ENCODE peak calls at places on chromosome 13, in five cellular contexts. J is GM23248, G is GM23338, U is GM12878, M is endothelial cell of umbilical vein. S is an unnamed sample.
A peak's percentile ranks its signal among the peaks of the same experiment; 100 is the strongest.

GRCh38 chr13:32001392-32001768 is 30.2 kb upstream of the FRY start:
- DNase-seq in J (peak; percentile 71), G (peak; percentile 74), U (no peak), M (peak; percentile 46), S (peak; percentile 41)

GRCh38 chr13:31629085-31629785 is 110.1 kb upstream of the RXFP2 start:
- DNase-seq in J (peak; percentile 86), G (no peak), U (no peak), M (peak; percentile 33), S (no peak)

GRCh38 chr13:32538234-32538620 is 368 bp downstream of the N4BP2L2 start:
- DNase-seq in J (peak; percentile 76), G (no peak), U (no peak), M (no peak), S (peak; percentile 70)

GRCh38 chr13:105773241-105773640 is 762.2 kb downstream of the EFNB2 start:
- DNase-seq in J (no peak), G (no peak), U (no peak), M (no peak), S (no peak)

GRCh38 chr13:99908129-99908805 is 63.3 kb downstream of the ZIC5 start:
- DNase-seq in J (no peak), G (no peak), U (no peak), M (no peak), S (no peak)

GRCh38 chr13:36026556-36026955 is 104.6 kb downstream of the DCLK1 start:
- DNase-seq in J (peak; percentile 13), G (no peak), U (no peak), M (no peak), S (no peak)

GRCh38 chr13:107205318-107206112 is 637.6 kb upstream of the ARGLU1 start:
- DNase-seq in J (peak; percentile 73), G (peak; percentile 75), U (no peak), M (peak; percentile 71), S (peak; percentile 57)

GRCh38 chr13:30442854-30443379 is 20.6 kb downstream of the UBE2L5 start:
- DNase-seq in J (no peak), G (no peak), U (peak; percentile 78), M (no peak), S (no peak)

GRCh38 chr13:82636119-82636518 is 1246.2 kb downstream of the SLITRK1 start:
- DNase-seq in J (peak; percentile 38), G (no peak), U (no peak), M (no peak), S (no peak)

GRCh38 chr13:110726726-110727125 is 13.2 kb downstream of the ING1 start:
- DNase-seq in J (no peak), G (no peak), U (no peak), M (no peak), S (no peak)

GRCh38 chr13:36998624-36999041 is 507 bp downstream of the ALG5 start:
- DNase-seq in J (peak; percentile 48), G (peak; percentile 47), U (no peak), M (no peak), S (peak; percentile 7)

GRCh38 chr13:75426421-75426820 is 55.5 kb downstream of the TBC1D4 start:
- DNase-seq in J (no peak), G (no peak), U (no peak), M (no peak), S (no peak)

GRCh38 chr13:89380101-89380500 is 1708.9 kb downstream of the SLITRK5 start:
- DNase-seq in J (no peak), G (no peak), U (no peak), M (no peak), S (peak; percentile 47)

GRCh38 chr13:30376426-30377311 is 45.6 kb upstream of the UBE2L5 start:
- DNase-seq in J (no peak), G (peak; percentile 47), U (peak; percentile 49), M (no peak), S (peak; percentile 76)

GRCh38 chr13:106176103-106176502 is 359.4 kb downstream of the EFNB2 start:
- DNase-seq in J (peak; percentile 68), G (no peak), U (no peak), M (no peak), S (no peak)

GRCh38 chr13:30654430-30654829 is 36.7 kb downstream of the USPL1 start:
- DNase-seq in J (no peak), G (no peak), U (no peak), M (no peak), S (peak; percentile 58)

GRCh38 chr13:38417727-38418126 is 68.1 kb downstream of the UFM1 start:
- DNase-seq in J (peak; percentile 49), G (peak; percentile 60), U (no peak), M (no peak), S (peak; percentile 38)

GRCh38 chr13:110913322-110913721 is 1.5 kb downstream of the ANKRD10 start:
- DNase-seq in J (peak; percentile 42), G (no peak), U (no peak), M (no peak), S (peak; percentile 74)

GRCh38 chr13:33017410-33017929 is 1.2 kb downstream of the KL start:
- DNase-seq in J (peak; percentile 38), G (peak; percentile 66), U (peak; percentile 65), M (peak; percentile 30), S (peak; percentile 33)

GRCh38 chr13:75372923-75373841 is 108.8 kb downstream of the TBC1D4 start:
- DNase-seq in J (no peak), G (no peak), U (no peak), M (no peak), S (no peak)

GRCh38 chr13:76216729-76217128 is 580.6 kb downstream of the LMO7 start:
- DNase-seq in J (no peak), G (no peak), U (no peak), M (no peak), S (no peak)

GRCh38 chr13:29572575-29572974 is 22.9 kb downstream of the SLC7A1 start:
- DNase-seq in J (no peak), G (no peak), U (no peak), M (no peak), S (no peak)

GRCh38 chr13:30065181-30065580 is 214.8 kb upstream of the UBL3 start:
- DNase-seq in J (peak; percentile 16), G (no peak), U (no peak), M (no peak), S (no peak)

GRCh38 chr13:110454956-110455355 is 106.6 kb downstream of the RAB20 start:
- DNase-seq in J (no peak), G (no peak), U (no peak), M (no peak), S (no peak)

GRCh38 chr13:59269476-59269875 is 894.3 kb downstream of the DIAPH3 start:
- DNase-seq in J (peak; percentile 5), G (peak; percentile 11), U (no peak), M (no peak), S (no peak)

GRCh38 chr13:27905650-27906049 is 14.2 kb upstream of the PDX1 start:
- DNase-seq in J (no peak), G (no peak), U (no peak), M (no peak), S (no peak)
- TF ChIP-seq EZH2 in J (no peak), G (no peak), U (no peak), M (no peak), S (no peak)

GRCh38 chr13:112065867-112066623 is 904 bp upstream of the SOX1 start:
- DNase-seq in J (no peak), G (peak; percentile 83), U (no peak), M (no peak), S (no peak)
- TF ChIP-seq EZH2 in J (no peak), G (peak; percentile 82), U (no peak), M (peak; percentile 84), S (no peak)

GRCh38 chr13:24745861-24746617 is 17.9 kb upstream of the RNF17 start:
- DNase-seq in J (peak; percentile 12), G (peak; percentile 43), U (no peak), M (no peak), S (no peak)

GRCh38 chr13:24745516-24745860 is 18.5 kb upstream of the RNF17 start:
- DNase-seq in J (no peak), G (peak; percentile 22), U (no peak), M (no peak), S (no peak)

GRCh38 chr13:24744247-24744646 is 19.7 kb upstream of the RNF17 start:
- DNase-seq in J (no peak), G (no peak), U (no peak), M (no peak), S (no peak)

GRCh38 chr13:24746618-24747247 is 17.2 kb upstream of the RNF17 start:
- DNase-seq in J (peak; percentile 35), G (peak; percentile 75), U (no peak), M (no peak), S (no peak)

DNA sequence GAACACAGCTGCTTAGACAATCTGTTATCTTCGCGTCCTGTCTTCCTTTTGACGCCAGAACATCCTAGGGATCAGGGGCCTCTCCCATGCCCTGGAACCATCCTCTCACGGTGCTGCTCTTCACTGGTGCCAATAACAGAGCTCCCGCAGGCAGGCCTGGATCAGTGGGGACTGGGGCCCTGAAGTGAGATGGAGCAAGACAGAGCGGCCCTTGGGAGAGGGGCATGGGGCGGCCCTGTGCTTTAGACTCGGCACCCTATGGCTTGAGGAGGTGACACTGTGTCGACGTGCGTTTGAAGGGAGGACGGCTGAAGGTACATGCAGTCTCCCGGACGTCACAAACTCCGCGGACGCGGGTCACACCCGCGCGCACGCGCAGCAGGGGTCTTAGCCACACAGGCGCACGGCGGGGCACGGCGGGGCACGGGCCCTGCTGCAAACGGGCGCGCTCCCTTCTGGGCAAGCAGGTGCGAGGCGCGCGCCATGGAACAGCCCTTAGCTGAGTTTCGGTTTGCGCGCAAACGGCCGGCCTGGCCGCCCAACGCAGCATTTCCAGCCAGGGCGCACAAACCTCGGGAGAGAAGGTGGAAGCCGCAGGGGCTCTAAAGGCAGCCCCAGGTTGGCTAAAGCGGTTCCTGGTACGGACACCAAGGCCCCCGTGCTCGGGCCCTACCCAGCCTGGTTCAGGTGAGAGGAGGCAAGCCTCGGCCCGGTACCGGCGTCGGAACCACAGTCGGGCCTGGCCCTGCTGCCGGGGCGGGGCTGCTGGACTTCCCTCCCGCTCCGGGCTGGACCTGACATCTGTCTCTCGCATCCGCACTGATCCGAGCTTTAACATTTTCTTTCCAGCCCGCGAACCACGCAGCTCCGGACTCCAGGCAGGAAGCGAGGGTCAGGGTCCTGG is 16.5 kb upstream of the RNF17 start:
- DNase-seq in J (peak; percentile 36), G (peak; percentile 79), U (no peak), M (peak; percentile 12), S (peak; percentile 78)
- TF ChIP-seq EZH2 in J (no peak), G (peak; percentile 77), U (no peak), M (peak; percentile 33), S (no peak)

GRCh38 chr13:80040219-80040976 is 300.5 kb downstream of the SPRY2 start:
- DNase-seq in J (peak; percentile 97), G (no peak), U (no peak), M (peak; percentile 91), S (no peak)
- TF ChIP-seq EZH2 in J (no peak), G (no peak), U (no peak), M (no peak), S (no peak)

GRCh38 chr13:20232556-20233277 is 598 bp upstream of the GJB6 start:
- DNase-seq in J (no peak), G (no peak), U (no peak), M (no peak), S (no peak)
- TF ChIP-seq EZH2 in J (peak; percentile 66), G (no peak), U (no peak), M (no peak), S (no peak)

DNA sequence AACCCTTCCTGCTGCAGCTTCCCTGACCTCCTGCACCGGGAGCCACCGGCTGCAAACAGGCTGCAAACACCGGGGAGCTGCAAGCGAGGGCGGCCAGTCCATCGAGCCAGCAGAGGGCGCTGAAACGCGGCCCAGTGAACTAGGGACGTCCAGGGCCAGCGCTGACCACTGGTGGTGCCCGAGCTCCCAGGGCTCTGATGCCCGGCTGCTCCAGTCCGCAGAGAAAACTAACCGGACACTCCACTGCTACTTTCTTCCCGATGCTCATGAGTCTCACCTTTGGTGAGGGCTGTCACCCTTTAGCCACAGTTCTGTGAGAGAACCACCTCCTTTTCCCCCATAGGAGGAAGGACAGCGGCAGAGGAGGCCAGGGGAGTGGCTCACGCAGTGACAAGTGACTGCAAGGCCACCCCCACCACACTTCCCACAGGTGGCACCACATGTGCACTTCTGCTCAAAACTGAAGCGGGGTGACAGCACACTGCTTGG is 82.8 kb upstream of the MTIF3 start:
- DNase-seq in J (peak; percentile 81), G (peak; percentile 89), U (no peak), M (peak; percentile 69), S (peak; percentile 11)
- TF ChIP-seq EZH2 in J (no peak), G (no peak), U (no peak), M (no peak), S (no peak)

S was measured in MM.1S.